ENCODE peak calls at places on chromosomes 11 and 22, in ten cellular contexts. A, N, M, U, F, P, C, R, S and Z are unnamed samples.

GRCh38 chr22:39117585-39118191 is 20.6 kb downstream of the APOBEC3H start:
- DNase-seq in A (peak), N (no peak), M (peak), U (peak), F (peak), P (peak), C (peak), R (peak), S (peak), Z (no peak)

GRCh38 chr22:35637943-35638342 is 10.3 kb upstream of the APOL6 start:
- DNase-seq in A (no peak), N (no peak), M (peak), U (no peak), F (no peak), P (no peak), C (no peak), R (no peak), S (no peak), Z (no peak)

GRCh38 chr11:75105462-75105925 is 8.8 kb upstream of the OR2AT4 start:
- DNase-seq in A (peak), N (no peak), M (no peak), U (no peak), F (no peak), P (no peak), C (no peak), R (peak), S (no peak), Z (no peak)

GRCh38 chr11:87602776-87603175 is 565.0 kb downstream of the TMEM135 start:
- DNase-seq in A (no peak), N (no peak), M (no peak), U (no peak), F (no peak), P (no peak), C (no peak), R (no peak), S (no peak), Z (no peak)

GRCh38 chr22:43109511-43109910 is 1.0 kb upstream of the BIK start:
- DNase-seq in A (peak), N (no peak), M (no peak), U (no peak), F (no peak), P (no peak), C (no peak), R (no peak), S (no peak), Z (no peak)

GRCh38 chr11:90476442-90477007 is 253.7 kb upstream of the CHORDC1 start:
- DNase-seq in A (peak), N (no peak), M (no peak), U (no peak), F (no peak), P (peak), C (peak), R (peak), S (no peak), Z (no peak)

GRCh38 chr22:46043339-46043738 is 66.4 kb upstream of the WNT7B start:
- DNase-seq in A (no peak), N (no peak), M (peak), U (peak), F (no peak), P (peak), C (no peak), R (no peak), S (no peak), Z (no peak)

GRCh38 chr11:110340427-110340826 is 44.0 kb upstream of the RDX start:
- DNase-seq in A (no peak), N (no peak), M (no peak), U (no peak), F (no peak), P (no peak), C (no peak), R (no peak), S (no peak), Z (no peak)

GRCh38 chr22:29765905-29766631 is 739 bp downstream of the ZMAT5 start:
- DNase-seq in A (no peak), N (no peak), M (no peak), U (no peak), F (peak), P (peak), C (no peak), R (peak), S (no peak), Z (no peak)

GRCh38 chr22:50613291-50613981 is 12.8 kb downstream of the MAPK8IP2 start:
- DNase-seq in A (peak), N (peak), M (no peak), U (peak), F (peak), P (peak), C (no peak), R (peak), S (no peak), Z (no peak)

GRCh38 chr11:62411524-62411923 is 7.3 kb upstream of the SCGB1A1 start:
- DNase-seq in A (no peak), N (no peak), M (no peak), U (no peak), F (no peak), P (no peak), C (no peak), R (no peak), S (no peak), Z (no peak)

GRCh38 chr11:536841-537621 is at the start of gene LRRC56:
- DNase-seq in A (peak), N (peak), M (peak), U (peak), F (peak), P (peak), C (peak), R (peak), S (peak), Z (no peak)

GRCh38 chr11:71504526-71504925 is 22.5 kb upstream of the KRTAP5-7 start:
- DNase-seq in A (no peak), N (no peak), M (no peak), U (no peak), F (no peak), P (no peak), C (peak), R (no peak), S (no peak), Z (no peak)

GRCh38 chr11:120893431-120894206 is 130.3 kb upstream of the TBCEL start:
- DNase-seq in A (no peak), N (no peak), M (no peak), U (no peak), F (no peak), P (no peak), C (no peak), R (peak), S (no peak), Z (no peak)

GRCh38 chr11:75342966-75343870 is 8.2 kb downstream of the ARRB1 start:
- DNase-seq in A (peak), N (peak), M (peak), U (no peak), F (no peak), P (peak), C (peak), R (peak), S (no peak), Z (no peak)

GRCh38 chr22:45932066-45932465 is 44.9 kb downstream of the WNT7B start:
- DNase-seq in A (no peak), N (no peak), M (no peak), U (no peak), F (no peak), P (no peak), C (no peak), R (no peak), S (no peak), Z (no peak)

GRCh38 chr11:8267831-8268529 is 4.3 kb upstream of the LMO1 start:
- DNase-seq in A (peak), N (no peak), M (peak), U (peak), F (no peak), P (no peak), C (no peak), R (no peak), S (no peak), Z (no peak)

GRCh38 chr11:134033696-134034491 is 35.0 kb upstream of the JAM3 start:
- DNase-seq in A (peak), N (peak), M (peak), U (peak), F (peak), P (peak), C (peak), R (peak), S (no peak), Z (peak)

GRCh38 chr11:112318193-112318592 is 57.5 kb upstream of the PLET1 start:
- DNase-seq in A (no peak), N (no peak), M (no peak), U (no peak), F (no peak), P (no peak), C (peak), R (no peak), S (no peak), Z (no peak)

GRCh38 chr22:36885474-36885873 is 24.7 kb downstream of the NCF4 start:
- DNase-seq in A (peak), N (no peak), M (no peak), U (no peak), F (no peak), P (no peak), C (no peak), R (no peak), S (no peak), Z (no peak)

GRCh38 chr11:75160328-75160757 is 9.4 kb downstream of the SLCO2B1 start:
- DNase-seq in A (no peak), N (no peak), M (no peak), U (no peak), F (no peak), P (no peak), C (peak), R (no peak), S (no peak), Z (no peak)

GRCh38 chr22:44622147-44622427 is 79.9 kb upstream of the PRR5 start:
- DNase-seq in A (no peak), N (no peak), M (no peak), U (peak), F (no peak), P (no peak), C (no peak), R (no peak), S (no peak), Z (no peak)

GRCh38 chr11:14969922-14970323 is 2.2 kb downstream of the CALCA start:
- DNase-seq in A (peak), N (no peak), M (no peak), U (peak), F (peak), P (peak), C (peak), R (peak), S (no peak), Z (no peak)

GRCh38 chr11:130894322-130895025 is 21.8 kb downstream of the SNX19 start:
- DNase-seq in A (peak), N (peak), M (peak), U (peak), F (peak), P (peak), C (peak), R (peak), S (peak), Z (no peak)

GRCh38 chr22:44723801-44724200 is 21.8 kb downstream of the PRR5 start:
- DNase-seq in A (no peak), N (no peak), M (no peak), U (no peak), F (no peak), P (no peak), C (peak), R (peak), S (no peak), Z (no peak)

GRCh38 chr11:114138411-114138810 is 78.9 kb downstream of the ZBTB16 start:
- DNase-seq in A (no peak), N (no peak), M (no peak), U (no peak), F (no peak), P (no peak), C (no peak), R (no peak), S (no peak), Z (no peak)

GRCh38 chr11:13970986-13971385 is 8.5 kb downstream of the SPON1 start:
- DNase-seq in A (peak), N (peak), M (no peak), U (no peak), F (peak), P (peak), C (no peak), R (peak), S (no peak), Z (peak)

GRCh38 chr11:117843666-117844484 is 19.3 kb upstream of the FXYD2 start:
- DNase-seq in A (peak), N (peak), M (peak), U (peak), F (peak), P (peak), C (peak), R (no peak), S (peak), Z (no peak)

GRCh38 chr22:44828193-44828592 is 75.8 kb downstream of the ARHGAP8 start:
- DNase-seq in A (peak), N (no peak), M (no peak), U (no peak), F (no peak), P (no peak), C (no peak), R (no peak), S (no peak), Z (no peak)

GRCh38 chr22:34489861-34490260 is 569.6 kb upstream of the LARGE1 start:
- DNase-seq in A (no peak), N (no peak), M (no peak), U (no peak), F (no peak), P (no peak), C (no peak), R (no peak), S (no peak), Z (peak)

GRCh38 chr22:35961480-35961902 is 67.1 kb downstream of the RBFOX2 start:
- DNase-seq in A (peak), N (no peak), M (peak), U (no peak), F (no peak), P (no peak), C (peak), R (no peak), S (no peak), Z (no peak)

GRCh38 chr11:56783448-56784041 is 35.0 kb upstream of the OR9G4 start:
- DNase-seq in A (peak), N (no peak), M (no peak), U (no peak), F (no peak), P (no peak), C (peak), R (peak), S (peak), Z (no peak)

GRCh38 chr22:21800552-21801303 is 65.1 kb upstream of the YPEL1 start:
- DNase-seq in A (no peak), N (no peak), M (no peak), U (no peak), F (no peak), P (no peak), C (no peak), R (no peak), S (no peak), Z (no peak)

GRCh38 chr11:73380897-73381410 is 4.8 kb downstream of the RELT start:
- DNase-seq in A (no peak), N (no peak), M (no peak), U (no peak), F (no peak), P (no peak), C (no peak), R (no peak), S (no peak), Z (no peak)

GRCh38 chr11:92758216-92758615 is 211.2 kb upstream of the MTNR1B start:
- DNase-seq in A (no peak), N (no peak), M (no peak), U (no peak), F (no peak), P (no peak), C (no peak), R (no peak), S (no peak), Z (no peak)

GRCh38 chr11:128532571-128533091 is 54.7 kb downstream of the ETS1 start:
- DNase-seq in A (peak), N (no peak), M (no peak), U (no peak), F (no peak), P (no peak), C (no peak), R (no peak), S (no peak), Z (no peak)

GRCh38 chr11:129911298-129911697 is 15.9 kb upstream of the NFRKB start:
- DNase-seq in A (no peak), N (no peak), M (no peak), U (no peak), F (no peak), P (no peak), C (peak), R (no peak), S (no peak), Z (no peak)

GRCh38 chr22:29315286-29316195 is at the start of gene RASL10A:
- DNase-seq in A (peak), N (no peak), M (no peak), U (peak), F (no peak), P (no peak), C (no peak), R (no peak), S (no peak), Z (no peak)

GRCh38 chr11:73365352-73366264 is 10.6 kb upstream of the RELT start:
- DNase-seq in A (no peak), N (no peak), M (no peak), U (peak), F (no peak), P (no peak), C (no peak), R (no peak), S (no peak), Z (no peak)

GRCh38 chr11:83195176-83195531 is 1.6 kb downstream of the ANKRD42 start:
- DNase-seq in A (no peak), N (no peak), M (no peak), U (no peak), F (no peak), P (no peak), C (no peak), R (no peak), S (no peak), Z (no peak)
- TF ChIP-seq CTCF in A (no peak), N (no peak), M (no peak), U (no peak), F (no peak), P (no peak), C (no peak), R (no peak), S (no peak), Z (no peak)

DNA sequence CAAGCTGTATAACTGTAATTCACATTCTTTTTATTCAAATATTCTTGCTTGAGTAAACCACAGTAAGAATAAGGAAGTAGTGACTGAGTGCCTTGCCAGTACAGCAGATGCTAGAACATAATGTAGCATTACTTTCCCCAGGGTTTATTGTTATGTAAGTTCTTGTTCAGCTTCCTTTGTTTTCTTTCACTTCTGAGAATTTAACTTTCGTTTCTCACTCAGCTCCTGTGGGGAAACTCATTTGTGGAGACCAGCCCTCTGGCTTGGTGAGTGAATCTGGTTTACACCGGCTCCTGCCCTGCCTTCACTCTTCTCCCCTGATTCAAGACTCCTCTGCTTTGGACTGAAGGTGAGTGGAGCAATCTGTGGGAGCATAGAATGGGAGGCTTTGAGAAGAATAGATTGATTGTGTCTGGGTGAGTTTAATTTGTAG is at the start of gene TRIM22:
- DNase-seq in A (peak), N (peak), M (no peak), U (no peak), F (peak), P (peak), C (peak), R (no peak), S (no peak), Z (peak)
- TF ChIP-seq POLR2AphosphoS5 in A (no peak), N (peak), M (peak), U (no peak), F (peak), P (peak), C (no peak), R (no peak), S (no peak), Z (peak)

GRCh38 chr22:38088723-38089473 is 4.9 kb upstream of the SLC16A8 start:
- DNase-seq in A (peak), N (no peak), M (no peak), U (no peak), F (no peak), P (no peak), C (no peak), R (no peak), S (no peak), Z (no peak)
- TF ChIP-seq CTCF in A (no peak), N (no peak), M (no peak), U (no peak), F (no peak), P (no peak), C (no peak), R (no peak), S (no peak), Z (no peak)

GRCh38 chr11:64314146-64314804 is 3.1 kb downstream of the TRMT112 start:
- DNase-seq in A (peak), N (no peak), M (no peak), U (no peak), F (no peak), P (no peak), C (no peak), R (no peak), S (no peak), Z (no peak)
- TF ChIP-seq POLR2AphosphoS5 in A (no peak), N (no peak), M (no peak), U (no peak), F (no peak), P (no peak), C (no peak), R (no peak), S (no peak), Z (no peak)

GRCh38 chr11:41400124-41400523 is 59.3 kb downstream of the LRRC4C start:
- DNase-seq in A (no peak), N (no peak), M (no peak), U (no peak), F (no peak), P (no peak), C (no peak), R (no peak), S (no peak), Z (no peak)

GRCh38 chr11:41404109-41404508 is 55.3 kb downstream of the LRRC4C start:
- DNase-seq in A (no peak), N (no peak), M (no peak), U (no peak), F (no peak), P (no peak), C (no peak), R (no peak), S (no peak), Z (no peak)

GRCh38 chr11:41398175-41398574 is 61.3 kb downstream of the LRRC4C start:
- DNase-seq in A (no peak), N (no peak), M (no peak), U (no peak), F (no peak), P (no peak), C (no peak), R (no peak), S (no peak), Z (no peak)

DNA sequence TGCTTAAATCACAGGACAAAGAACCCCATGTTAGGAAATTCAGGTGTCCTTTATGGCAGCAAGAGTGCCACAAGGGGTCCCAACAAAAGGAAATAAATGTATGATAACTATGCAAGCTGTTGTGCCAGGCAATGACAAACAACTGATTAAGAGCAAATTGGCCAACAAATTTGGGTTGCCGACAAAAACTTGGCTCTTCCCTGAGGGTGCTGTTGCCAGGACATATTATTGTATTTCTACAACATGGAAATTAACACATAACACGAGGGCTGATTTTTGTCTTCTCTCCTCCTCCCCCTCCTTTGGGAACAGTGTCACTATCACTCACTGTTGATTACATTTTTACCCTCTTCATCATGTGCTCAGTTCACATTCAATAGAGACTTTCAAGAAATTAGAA is 56.0 kb downstream of the LRRC4C start:
- DNase-seq in A (no peak), N (no peak), M (no peak), U (no peak), F (no peak), P (no peak), C (no peak), R (no peak), S (no peak), Z (no peak)
- TF ChIP-seq CTCF in A (no peak), N (no peak), M (no peak), U (no peak), F (no peak), P (no peak), C (no peak), R (no peak), S (no peak), Z (no peak)